ENCODE peak calls at places on chromosomes 4 and X, in five cellular contexts. M is stimulated activated CD8-positive, alpha-beta memory T cell treated with anti-CD3 and anti-CD28 coated beads, Interleukin-12 subunit alpha, Interleukin-12 subunit beta, amount 100 ng/mL, for 4 hours; Q is adipocyte; Z is iPS-NIHi11; K is heart left ventricle. X is an unnamed sample.
A peak's percentile ranks its signal among the peaks of the same experiment; 100 is the strongest.

GRCh38 chrX:10025742-10026493 is 58.8 kb downstream of the CLDN34 start:
- DNase-seq in M (no peak), Q (no peak), Z (no peak), K (no peak), X (no peak)

GRCh38 chrX:136209016-136209738 is 42.0 kb downstream of the MAP7D3 start:
- DNase-seq in M (no peak), Q (peak; percentile 57), Z (peak; percentile 41), K (peak; percentile 48), X (no peak)

GRCh38 chrX:148885203-148885602 is 384.8 kb downstream of the AFF2 start:
- DNase-seq in M (no peak), Q (no peak), Z (no peak), K (no peak), X (no peak)

GRCh38 chrX:153948002-153948466 is 3.6 kb upstream of the RENBP start:
- DNase-seq in M (no peak), Q (no peak), Z (no peak), K (no peak), X (no peak)

GRCh38 chr4:147096667-147097604 is 151.3 kb upstream of the TTC29 start:
- DNase-seq in M (no peak), Q (peak; percentile 95), Z (peak; percentile 40), K (no peak), X (no peak)

GRCh38 chrX:48957827-48958634 is 624 bp upstream of the OTUD5 start:
- DNase-seq in M (peak; percentile 86), Q (peak; percentile 96), Z (peak; percentile 89), K (peak; percentile 96), X (peak; percentile 79)

GRCh38 chr4:40185830-40186664 is 10.8 kb upstream of the RHOH start:
- DNase-seq in M (no peak), Q (peak; percentile 45), Z (no peak), K (no peak), X (peak; percentile 47)

GRCh38 chr4:184599492-184600135 is 49.6 kb downstream of the CASP3 start:
- DNase-seq in M (no peak), Q (peak; percentile 29), Z (no peak), K (no peak), X (no peak)

GRCh38 chr4:71296945-71297344 is 41.9 kb upstream of the SLC4A4 start:
- DNase-seq in M (no peak), Q (peak; percentile 7), Z (no peak), K (no peak), X (no peak)

GRCh38 chr4:2793578-2793919 is 664 bp downstream of the SH3BP2 start:
- DNase-seq in M (no peak), Q (peak; percentile 71), Z (no peak), K (peak; percentile 46), X (peak; percentile 40)

GRCh38 chr4:46648088-46648744 is 258.3 kb upstream of the GABRA2 start:
- DNase-seq in M (no peak), Q (no peak), Z (peak; percentile 37), K (no peak), X (no peak)

GRCh38 chr4:32148120-32148666 is 1428.0 kb downstream of the PCDH7 start:
- DNase-seq in M (no peak), Q (peak; percentile 22), Z (peak; percentile 26), K (no peak), X (no peak)

GRCh38 chrX:34638116-34638515 is 19.0 kb downstream of the TMEM47 start:
- DNase-seq in M (no peak), Q (peak; percentile 70), Z (no peak), K (no peak), X (no peak)

GRCh38 chr4:88846232-88846790 is 148.7 kb upstream of the NAP1L5 start:
- DNase-seq in M (no peak), Q (peak; percentile 30), Z (no peak), K (no peak), X (no peak)

GRCh38 chrX:119573840-119574393 is 446 bp upstream of the UBE2A start:
- DNase-seq in M (peak; percentile 1), Q (peak; percentile 66), Z (peak; percentile 20), K (peak; percentile 27), X (no peak)

GRCh38 chr4:38820329-38821061 is 15.9 kb upstream of the TLR1 start:
- DNase-seq in M (no peak), Q (peak; percentile 14), Z (no peak), K (no peak), X (no peak)

GRCh38 chrX:93585661-93586060 is 87.7 kb downstream of the NAP1L3 start:
- DNase-seq in M (no peak), Q (no peak), Z (no peak), K (no peak), X (no peak)

GRCh38 chr4:73432169-73433000 is 3.6 kb upstream of the AFP start:
- DNase-seq in M (no peak), Q (no peak), Z (no peak), K (no peak), X (no peak)

GRCh38 chr4:84726356-84726755 is 143.4 kb downstream of the CDS1 start:
- DNase-seq in M (no peak), Q (peak; percentile 43), Z (no peak), K (no peak), X (no peak)

GRCh38 chr4:39047691-39048090 is 14.3 kb upstream of the KLHL5 start:
- DNase-seq in M (no peak), Q (peak; percentile 53), Z (no peak), K (no peak), X (no peak)

GRCh38 chrX:57952320-57952678 is 42.0 kb upstream of the ZXDA start:
- DNase-seq in M (no peak), Q (no peak), Z (no peak), K (no peak), X (no peak)

GRCh38 chr4:157043131-157043530 is 32.8 kb upstream of the GLRB start:
- DNase-seq in M (no peak), Q (peak; percentile 21), Z (peak; percentile 47), K (no peak), X (no peak)

GRCh38 chrX:41177297-41177696 is 92.1 kb downstream of the USP9X start:
- DNase-seq in M (no peak), Q (no peak), Z (no peak), K (no peak), X (no peak)

GRCh38 chr4:94428884-94429283 is 22.9 kb upstream of the PDLIM5 start:
- DNase-seq in M (no peak), Q (no peak), Z (no peak), K (no peak), X (no peak)

GRCh38 chr4:35939746-35940145 is 304.6 kb downstream of the ARAP2 start:
- DNase-seq in M (no peak), Q (no peak), Z (no peak), K (no peak), X (no peak)

GRCh38 chr4:97123573-97123972 is 1019.7 kb downstream of the STPG2 start:
- DNase-seq in M (no peak), Q (no peak), Z (no peak), K (no peak), X (no peak)

GRCh38 chr4:80143305-80143679 is 54.0 kb upstream of the PRDM8 start:
- DNase-seq in M (no peak), Q (no peak), Z (no peak), K (no peak), X (no peak)

GRCh38 chrX:10783451-10783995 is 163.1 kb upstream of the MID1 start:
- DNase-seq in M (no peak), Q (peak; percentile 59), Z (no peak), K (no peak), X (no peak)

GRCh38 chrX:11893933-11894710 is 136.1 kb downstream of the MSL3 start:
- DNase-seq in M (no peak), Q (no peak), Z (no peak), K (no peak), X (no peak)

GRCh38 chr4:1035510-1035909 is 24.1 kb downstream of the FGFRL1 start:
- DNase-seq in M (no peak), Q (no peak), Z (no peak), K (peak; percentile 43), X (no peak)

GRCh38 chrX:153495362-153495751 is 577 bp downstream of the BGN start:
- DNase-seq in M (no peak), Q (peak; percentile 84), Z (no peak), K (no peak), X (no peak)

GRCh38 chr4:11495818-11496217 is 67.1 kb upstream of the HS3ST1 start:
- DNase-seq in M (no peak), Q (no peak), Z (no peak), K (no peak), X (no peak)

GRCh38 chr4:95080969-95081368 is 323.2 kb downstream of the BMPR1B start:
- DNase-seq in M (no peak), Q (no peak), Z (no peak), K (no peak), X (no peak)

GRCh38 chr4:102778720-102779119 is 18.0 kb upstream of the MANBA start:
- DNase-seq in M (no peak), Q (no peak), Z (no peak), K (no peak), X (no peak)

X was measured in stimulated activated effector memory CD8-positive, alpha-beta T cell treated with anti-CD3 and anti-CD28 coated beads, Interleukin-12 subunit alpha, Interleukin-12 subunit beta, amount 100 ng/mL, for 72 hours.